ENCODE peak calls at places on chromosome 2, in nine cellular contexts. Y is H9, M is AG04450, V is HL-60, B is aorta, T is neural progenitor cell, S is GM23248, X is body of pancreas, O is hepatocyte. D is an unnamed sample.

GRCh38 chr2:39523308-39524044 is 86.4 kb upstream of the MAP4K3 start:
- DNase-seq in Y (no peak), M (peak), V (no peak), B (no peak), T (no peak), S (peak), X (no peak), O (no peak), D (no peak)

GRCh38 chr2:25052948-25053477 is 11.1 kb downstream of the EFR3B start:
- DNase-seq in Y (no peak), M (no peak), V (no peak), B (no peak), T (no peak), S (no peak), X (no peak), O (no peak), D (no peak)

GRCh38 chr2:107542314-107542740 is 284.4 kb upstream of the RGPD4 start:
- DNase-seq in Y (no peak), M (no peak), V (no peak), B (no peak), T (peak), S (peak), X (peak), O (peak), D (no peak)

GRCh38 chr2:32220445-32220844 is 44.2 kb downstream of the NLRC4 start:
- DNase-seq in Y (no peak), M (no peak), V (no peak), B (no peak), T (no peak), S (no peak), X (no peak), O (no peak), D (no peak)

GRCh38 chr2:46097714-46098480 is 199.3 kb upstream of the EPAS1 start:
- DNase-seq in Y (no peak), M (peak), V (no peak), B (peak), T (no peak), S (peak), X (peak), O (peak), D (no peak)

GRCh38 chr2:52936029-52936428 is 831.6 kb upstream of the CHAC2 start:
- DNase-seq in Y (no peak), M (no peak), V (no peak), B (no peak), T (no peak), S (no peak), X (no peak), O (peak), D (no peak)

GRCh38 chr2:48124592-48124991 is 218.3 kb upstream of the FBXO11 start:
- DNase-seq in Y (no peak), M (no peak), V (no peak), B (no peak), T (no peak), S (no peak), X (no peak), O (no peak), D (no peak)

GRCh38 chr2:215137741-215138340 is 585 bp downstream of the ABCA12 start:
- DNase-seq in Y (no peak), M (no peak), V (no peak), B (no peak), T (no peak), S (peak), X (no peak), O (no peak), D (no peak)

GRCh38 chr2:239569401-239570090 is 168.7 kb upstream of the HDAC4 start:
- DNase-seq in Y (no peak), M (no peak), V (no peak), B (peak), T (no peak), S (peak), X (no peak), O (no peak), D (no peak)

GRCh38 chr2:42787788-42788477 is 4.5 kb downstream of the HAAO start:
- DNase-seq in Y (no peak), M (no peak), V (no peak), B (peak), T (no peak), S (no peak), X (no peak), O (peak), D (no peak)

GRCh38 chr2:238228700-238229099 is 11.1 kb downstream of the HES6 start:
- DNase-seq in Y (no peak), M (no peak), V (no peak), B (no peak), T (no peak), S (no peak), X (peak), O (peak), D (no peak)

GRCh38 chr2:68441179-68441993 is 25.7 kb downstream of the FBXO48 start:
- DNase-seq in Y (peak), M (peak), V (peak), B (peak), T (peak), S (peak), X (peak), O (peak), D (peak)

GRCh38 chr2:28610583-28611201 is 114.8 kb downstream of the PLB1 start:
- DNase-seq in Y (no peak), M (peak), V (no peak), B (peak), T (no peak), S (peak), X (peak), O (peak), D (no peak)

GRCh38 chr2:241865957-241866858 is 3.3 kb upstream of the RTP5 start:
- DNase-seq in Y (peak), M (no peak), V (no peak), B (no peak), T (peak), S (peak), X (no peak), O (no peak), D (no peak)

GRCh38 chr2:35585972-35586371 is 769.6 kb upstream of the CRIM1 start:
- DNase-seq in Y (no peak), M (no peak), V (no peak), B (no peak), T (peak), S (no peak), X (no peak), O (no peak), D (no peak)

GRCh38 chr2:109470121-109470921 is 143.4 kb downstream of the SEPTIN10 start:
- DNase-seq in Y (no peak), M (no peak), V (peak), B (peak), T (no peak), S (peak), X (no peak), O (peak), D (no peak)

GRCh38 chr2:145197944-145198343 is 678.0 kb upstream of the ZEB2 start:
- DNase-seq in Y (no peak), M (no peak), V (no peak), B (no peak), T (no peak), S (no peak), X (no peak), O (no peak), D (no peak)

GRCh38 chr2:33372940-33373553 is 103.4 kb upstream of the RASGRP3 start:
- DNase-seq in Y (no peak), M (no peak), V (no peak), B (no peak), T (peak), S (no peak), X (peak), O (peak), D (no peak)

GRCh38 chr2:74045454-74045853 is 60.7 kb downstream of the TET3 start:
- DNase-seq in Y (no peak), M (no peak), V (no peak), B (no peak), T (no peak), S (peak), X (no peak), O (no peak), D (no peak)

GRCh38 chr2:156077041-156077735 is 255.3 kb downstream of the NR4A2 start:
- DNase-seq in Y (no peak), M (no peak), V (no peak), B (no peak), T (peak), S (no peak), X (no peak), O (no peak), D (no peak)

GRCh38 chr2:99867690-99868089 is 274.7 kb downstream of the AFF3 start:
- DNase-seq in Y (no peak), M (no peak), V (no peak), B (no peak), T (no peak), S (no peak), X (no peak), O (no peak), D (no peak)

GRCh38 chr2:143815082-143815481 is 685.9 kb downstream of the ARHGAP15 start:
- DNase-seq in Y (no peak), M (no peak), V (no peak), B (no peak), T (no peak), S (no peak), X (no peak), O (no peak), D (no peak)

GRCh38 chr2:41972179-41972578 is 75.6 kb upstream of the PKDCC start:
- DNase-seq in Y (no peak), M (no peak), V (no peak), B (no peak), T (no peak), S (peak), X (no peak), O (no peak), D (no peak)

GRCh38 chr2:100818606-100819364 is 1.2 kb upstream of the NPAS2 start:
- DNase-seq in Y (peak), M (peak), V (no peak), B (peak), T (peak), S (peak), X (peak), O (peak), D (peak)

GRCh38 chr2:39216495-39217191 is 27.1 kb downstream of the CDKL4 start:
- DNase-seq in Y (no peak), M (no peak), V (peak), B (no peak), T (no peak), S (no peak), X (peak), O (peak), D (no peak)

GRCh38 chr2:160290590-160290989 is 90.5 kb upstream of the ITGB6 start:
- DNase-seq in Y (no peak), M (no peak), V (no peak), B (no peak), T (no peak), S (no peak), X (no peak), O (no peak), D (no peak)

GRCh38 chr2:160289803-160290202 is 89.7 kb upstream of the ITGB6 start:
- DNase-seq in Y (no peak), M (no peak), V (no peak), B (no peak), T (no peak), S (peak), X (no peak), O (no peak), D (no peak)

GRCh38 chr2:160286541-160286940 is 86.5 kb upstream of the ITGB6 start:
- DNase-seq in Y (no peak), M (no peak), V (no peak), B (no peak), T (no peak), S (no peak), X (no peak), O (no peak), D (no peak)

GRCh38 chr2:160287476-160287875 is 87.4 kb upstream of the ITGB6 start:
- DNase-seq in Y (no peak), M (no peak), V (no peak), B (no peak), T (no peak), S (no peak), X (no peak), O (no peak), D (no peak)

DNA sequence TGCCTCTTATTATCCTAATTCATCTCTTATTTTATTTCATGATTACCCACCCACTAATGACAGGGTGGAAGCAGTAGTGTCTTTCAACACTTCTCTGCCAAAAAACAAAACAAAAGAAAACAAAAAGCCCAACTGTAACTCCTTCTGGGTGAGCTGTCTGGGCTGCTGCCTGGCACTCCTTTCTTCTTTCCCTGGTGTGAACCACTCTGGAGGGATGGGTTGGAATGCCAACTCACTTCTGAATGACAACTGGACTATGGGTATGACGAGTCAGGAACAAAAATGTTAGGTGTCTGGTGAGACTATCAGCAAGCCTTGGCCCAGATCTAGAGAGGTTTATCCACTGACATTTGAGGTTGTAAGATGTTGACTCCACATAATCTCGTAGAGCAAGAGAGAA is 88.3 kb upstream of the ITGB6 start:
- DNase-seq in Y (no peak), M (no peak), V (no peak), B (no peak), T (no peak), S (peak), X (no peak), O (no peak), D (no peak)
- H3K27ac ChIP-seq in Y (no peak), M (no peak), V (no peak), B (no peak), T (no peak), S (peak), X (no peak), O (no peak), D (no peak)

GRCh38 chr2:30362468-30363081 is 84.5 kb upstream of the LCLAT1 start:
- DNase-seq in Y (no peak), M (no peak), V (no peak), B (peak), T (no peak), S (peak), X (no peak), O (no peak), D (no peak)
- H3K27ac ChIP-seq in Y (no peak), M (peak), V (no peak), B (peak), T (no peak), S (peak), X (no peak), O (no peak), D (no peak)

GRCh38 chr2:226012116-226012515 is 612.6 kb downstream of the NYAP2 start:
- DNase-seq in Y (no peak), M (no peak), V (no peak), B (no peak), T (no peak), S (no peak), X (no peak), O (no peak), D (no peak)
- H3K27ac ChIP-seq in Y (no peak), M (no peak), V (no peak), B (no peak), T (no peak), S (no peak), X (no peak), O (no peak), D (no peak)

DNA sequence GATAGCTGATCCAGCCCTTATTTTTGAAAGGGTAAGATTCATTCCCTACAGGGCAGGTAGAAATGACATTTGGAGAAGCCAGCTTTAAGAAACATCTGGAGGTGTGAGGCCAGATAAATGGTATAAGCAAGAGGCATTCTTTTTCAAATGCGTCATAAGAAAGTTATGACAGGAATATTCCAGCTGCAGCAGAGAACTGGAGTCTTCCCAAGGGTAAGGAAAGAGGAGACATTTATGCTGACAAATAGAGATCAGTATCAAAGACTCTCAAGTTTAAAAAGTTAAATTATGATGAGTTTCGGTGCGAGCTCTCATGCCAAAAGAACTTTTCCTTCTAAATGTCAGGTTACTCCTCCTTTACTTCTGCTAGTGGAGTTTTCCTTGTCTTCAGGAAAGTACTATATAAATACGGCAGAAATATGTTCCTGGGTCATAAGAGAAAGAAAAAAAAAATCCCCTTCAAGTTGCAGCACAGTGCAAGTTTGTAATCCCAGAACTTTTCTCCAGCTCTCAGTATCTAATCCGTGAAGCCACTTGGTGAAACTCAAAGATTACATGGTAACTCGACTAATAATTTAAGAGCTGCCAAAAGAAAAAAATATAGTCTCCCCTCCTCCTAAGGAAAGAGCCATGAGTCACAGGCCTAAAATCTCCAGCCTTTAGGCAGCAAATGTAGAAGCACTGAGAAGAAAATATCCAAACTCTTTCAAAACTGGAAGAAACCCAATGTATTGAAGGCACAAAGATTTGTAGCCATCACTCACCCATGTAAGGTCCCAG is 428.1 kb downstream of the MEIS1 start:
- DNase-seq in Y (no peak), M (peak), V (no peak), B (no peak), T (no peak), S (peak), X (no peak), O (no peak), D (no peak)
- H3K27ac ChIP-seq in Y (no peak), M (peak), V (no peak), B (peak), T (no peak), S (peak), X (no peak), O (peak), D (no peak)

GRCh38 chr2:61995515-61995914 is 90.0 kb downstream of the COMMD1 start:
- DNase-seq in Y (no peak), M (no peak), V (no peak), B (no peak), T (no peak), S (no peak), X (no peak), O (no peak), D (no peak)

GRCh38 chr2:61988462-61989366 is 83.2 kb downstream of the COMMD1 start:
- DNase-seq in Y (no peak), M (no peak), V (no peak), B (no peak), T (no peak), S (peak), X (no peak), O (no peak), D (no peak)

GRCh38 chr2:61995059-61995458 is 89.6 kb downstream of the COMMD1 start:
- DNase-seq in Y (no peak), M (no peak), V (peak), B (no peak), T (no peak), S (no peak), X (no peak), O (no peak), D (no peak)

GRCh38 chr2:61993422-61994024 is 88.0 kb downstream of the COMMD1 start:
- DNase-seq in Y (no peak), M (peak), V (peak), B (no peak), T (peak), S (peak), X (peak), O (peak), D (no peak)
- H3K27ac ChIP-seq in Y (no peak), M (no peak), V (no peak), B (no peak), T (no peak), S (no peak), X (no peak), O (no peak), D (no peak)

GRCh38 chr2:120628248-120628647 is 107.4 kb upstream of the GLI2 start:
- DNase-seq in Y (no peak), M (no peak), V (no peak), B (no peak), T (no peak), S (no peak), X (no peak), O (no peak), D (no peak)

GRCh38 chr2:120625865-120626560 is 109.7 kb upstream of the GLI2 start:
- DNase-seq in Y (no peak), M (no peak), V (no peak), B (peak), T (no peak), S (no peak), X (peak), O (peak), D (no peak)

GRCh38 chr2:120624738-120625446 is 110.8 kb upstream of the GLI2 start:
- DNase-seq in Y (peak), M (no peak), V (no peak), B (no peak), T (no peak), S (no peak), X (no peak), O (no peak), D (no peak)

GRCh38 chr2:120624056-120624737 is 111.5 kb upstream of the GLI2 start:
- DNase-seq in Y (no peak), M (no peak), V (no peak), B (no peak), T (no peak), S (no peak), X (no peak), O (no peak), D (no peak)

DNA sequence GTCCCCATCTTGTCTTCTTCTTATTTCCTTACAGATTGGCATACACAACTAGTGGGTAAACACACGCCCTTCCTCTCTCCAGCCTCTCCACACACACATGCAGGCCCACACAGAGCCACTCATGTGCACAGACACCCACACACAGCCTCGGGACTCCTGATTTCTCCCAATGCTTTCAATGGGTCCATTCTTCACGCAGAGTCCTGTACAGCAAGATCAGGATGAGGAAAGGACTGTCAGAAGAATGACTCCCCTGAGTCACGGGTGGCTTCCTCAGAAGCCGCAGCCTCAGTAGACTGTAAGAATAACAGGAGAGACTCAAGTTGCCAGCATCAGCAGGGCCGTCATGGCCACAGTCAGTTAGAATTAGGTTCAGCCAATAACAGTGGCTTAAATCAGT is 109.1 kb upstream of the GLI2 start:
- DNase-seq in Y (peak), M (no peak), V (no peak), B (no peak), T (no peak), S (no peak), X (no peak), O (no peak), D (no peak)
- H3K27ac ChIP-seq in Y (no peak), M (no peak), V (no peak), B (peak), T (no peak), S (no peak), X (peak), O (no peak), D (no peak)

GRCh38 chr2:190891370-190891769 is 10.7 kb downstream of the GLS start:
- DNase-seq in Y (no peak), M (no peak), V (no peak), B (no peak), T (no peak), S (no peak), X (no peak), O (no peak), D (no peak)
- H3K27ac ChIP-seq in Y (no peak), M (no peak), V (peak), B (no peak), T (no peak), S (peak), X (no peak), O (no peak), D (no peak)

DNA sequence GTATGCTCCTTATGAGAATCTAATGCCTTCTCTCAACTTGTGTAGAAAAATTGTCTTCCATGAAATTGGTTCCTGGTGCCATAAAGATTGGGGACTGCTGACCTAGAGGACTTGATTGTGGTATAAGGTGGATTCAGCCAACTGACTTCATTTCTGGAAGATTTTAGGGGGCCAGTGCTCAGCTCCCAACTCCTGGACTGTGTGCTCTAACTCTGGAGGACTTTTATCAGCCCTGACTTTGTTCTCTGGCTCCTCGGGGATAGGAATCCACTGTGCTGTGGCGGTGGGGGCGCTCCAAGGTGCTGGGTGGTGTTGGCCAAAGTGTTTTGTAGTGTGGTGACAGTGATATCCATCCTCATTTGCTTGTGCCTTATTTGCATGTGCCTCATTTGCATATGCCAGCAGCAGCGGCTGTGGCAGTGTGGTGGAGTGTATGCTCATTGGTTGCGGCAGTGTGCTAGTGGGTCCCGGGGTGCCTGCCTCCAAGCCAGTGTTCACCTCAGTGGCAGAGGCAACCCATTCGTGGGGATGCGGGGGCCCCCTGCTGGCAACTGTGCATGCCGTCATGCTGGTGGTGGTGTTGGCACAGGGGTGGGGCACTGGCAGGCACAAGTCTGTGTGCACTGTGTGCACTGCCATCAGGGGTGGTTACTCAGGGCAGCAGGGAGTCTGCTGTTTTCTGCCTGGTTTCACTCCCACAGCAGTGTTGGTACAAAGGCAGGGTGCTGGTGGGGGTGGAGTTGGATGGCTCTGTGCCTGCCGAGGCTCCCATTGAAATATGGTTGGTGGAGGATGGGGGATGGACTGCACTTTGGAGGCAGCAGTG is 19.6 kb downstream of the EHBP1 start:
- DNase-seq in Y (peak), M (no peak), V (no peak), B (no peak), T (peak), S (no peak), X (peak), O (no peak), D (no peak)
- H3K27ac ChIP-seq in Y (no peak), M (no peak), V (no peak), B (no peak), T (no peak), S (no peak), X (no peak), O (no peak), D (no peak)

D was measured in substantia nigra.